ENCODE peak calls at places on chromosomes 13 and 19, in four cellular contexts. T, N, M and S are unnamed samples.

GRCh38 chr19:16117594-16118033 is 5.9 kb downstream of the RAB8A start:
- DNase-seq in T (no peak), N (no peak), M (no peak), S (no peak)

GRCh38 chr13:72163671-72164070 is 296.7 kb upstream of the DACH1 start:
- DNase-seq in T (no peak), N (no peak), M (no peak), S (no peak)

GRCh38 chr19:40414536-40415535 is 1.7 kb upstream of the PRX start:
- DNase-seq in T (no peak), N (no peak), M (no peak), S (no peak)

GRCh38 chr13:49828452-49828851 is 36.0 kb upstream of the KPNA3 start:
- DNase-seq in T (no peak), N (no peak), M (no peak), S (no peak)

GRCh38 chr19:13093407-13094284 is 9.0 kb downstream of the LYL1 start:
- DNase-seq in T (peak; percentile 88), N (peak; percentile 90), M (peak; percentile 50), S (peak; percentile 95)

GRCh38 chr19:10718205-10719196 is 622 bp downstream of the DNM2 start:
- DNase-seq in T (peak; percentile 60), N (peak; percentile 69), M (no peak), S (no peak)

GRCh38 chr19:35739275-35740107 is 2.8 kb downstream of the IGFLR1 start:
- DNase-seq in T (no peak), N (no peak), M (no peak), S (no peak)

GRCh38 chr13:82636119-82636518 is 1246.2 kb downstream of the SLITRK1 start:
- DNase-seq in T (no peak), N (no peak), M (no peak), S (no peak)

GRCh38 chr19:44657211-44657921 is 13.7 kb downstream of the PVR start:
- DNase-seq in T (peak; percentile 85), N (peak; percentile 79), M (peak; percentile 37), S (peak; percentile 69)

GRCh38 chr19:802888-803561 is 5.8 kb downstream of the PTBP1 start:
- DNase-seq in T (no peak), N (peak; percentile 55), M (no peak), S (no peak)

GRCh38 chr13:41267106-41267505 is 3.7 kb upstream of the MTRF1 start:
- DNase-seq in T (no peak), N (no peak), M (no peak), S (no peak)

GRCh38 chr13:94251801-94252200 is 227.7 kb downstream of the DCT start:
- DNase-seq in T (no peak), N (no peak), M (no peak), S (no peak)

GRCh38 chr19:2552859-2553258 is 76.9 kb downstream of the GADD45B start:
- DNase-seq in T (no peak), N (no peak), M (peak; percentile 8), S (peak; percentile 64)

GRCh38 chr13:42894765-42895181 is 97.3 kb downstream of the EPSTI1 start:
- DNase-seq in T (no peak), N (no peak), M (no peak), S (no peak)

GRCh38 chr13:113327391-113327765 is 30.3 kb downstream of the LAMP1 start:
- DNase-seq in T (no peak), N (no peak), M (no peak), S (no peak)

GRCh38 chr13:114100446-114101320 is 31.7 kb downstream of the RASA3 start:
- DNase-seq in T (no peak), N (peak; percentile 63), M (no peak), S (peak; percentile 67)

GRCh38 chr19:48856921-48857320 is 11.5 kb downstream of the PLEKHA4 start:
- DNase-seq in T (no peak), N (no peak), M (no peak), S (no peak)

GRCh38 chr13:98998831-98999634 is 21.2 kb upstream of the DOCK9 start:
- DNase-seq in T (no peak), N (no peak), M (no peak), S (no peak)

GRCh38 chr13:35840991-35841604 is 290.1 kb downstream of the DCLK1 start:
- DNase-seq in T (no peak), N (no peak), M (no peak), S (no peak)

GRCh38 chr19:7917292-7918061 is 2.7 kb upstream of the SNAPC2 start:
- DNase-seq in T (peak; percentile 81), N (peak; percentile 63), M (no peak), S (no peak)

GRCh38 chr19:1471514-1472107 is 7.4 kb downstream of the C19orf25 start:
- DNase-seq in T (no peak), N (no peak), M (no peak), S (no peak)

GRCh38 chr13:46339035-46339666 is 47.9 kb downstream of the RUBCNL start:
- DNase-seq in T (no peak), N (peak; percentile 67), M (no peak), S (no peak)

GRCh38 chr13:51849145-51850101 is 4.4 kb upstream of the TMEM272 start:
- DNase-seq in T (peak; percentile 65), N (no peak), M (no peak), S (no peak)

GRCh38 chr19:4456566-4456842 is 1.1 kb downstream of the UBXN6 start:
- DNase-seq in T (peak; percentile 47), N (no peak), M (no peak), S (peak; percentile 80)

GRCh38 chr13:43785681-43786471 is 896 bp downstream of the ENOX1 start:
- DNase-seq in T (peak; percentile 87), N (peak; percentile 87), M (no peak), S (peak; percentile 96)

GRCh38 chr19:40553885-40554857 is 22.5 kb upstream of the SHKBP1 start:
- DNase-seq in T (peak; percentile 55), N (no peak), M (no peak), S (no peak)

GRCh38 chr19:42233638-42234292 is 8.6 kb downstream of the GSK3A start:
- DNase-seq in T (no peak), N (no peak), M (no peak), S (no peak)

GRCh38 chr19:900302-901111 is 7.2 kb downstream of the RNU6-9 start:
- DNase-seq in T (no peak), N (no peak), M (no peak), S (no peak)